ENCODE peak calls at places on chromosomes 2 and 18, in four cellular contexts. Z is WTC11, T is DND-41, B is RKO. V is an unnamed sample.

GRCh38 chr18:59672125-59672769 is 25.0 kb downstream of the CCBE1 start:
- DNase-seq in Z (no peak), T (peak; percentile 17), B (no peak), V (no peak)

GRCh38 chr18:23191952-23192662 is 56.8 kb downstream of the CABLES1 start:
- DNase-seq in Z (no peak), T (peak; percentile 71), B (no peak), V (peak; percentile 92)

GRCh38 chr2:100998235-100998573 is 3.9 kb upstream of the RPL31 start:
- DNase-seq in Z (no peak), T (no peak), B (no peak), V (no peak)

GRCh38 chr18:69770206-69770605 is 177.5 kb downstream of the CD226 start:
- DNase-seq in Z (no peak), T (no peak), B (no peak), V (no peak)

GRCh38 chr18:8176554-8176953 is 432.7 kb upstream of the RAB12 start:
- DNase-seq in Z (no peak), T (no peak), B (no peak), V (no peak)

GRCh38 chr2:100053499-100053898 is 88.9 kb downstream of the AFF3 start:
- DNase-seq in Z (no peak), T (no peak), B (no peak), V (no peak)

GRCh38 chr2:38720613-38721241 is 30.4 kb downstream of the SRSF7 start:
- DNase-seq in Z (no peak), T (no peak), B (no peak), V (no peak)

GRCh38 chr2:69227717-69228116 is 159.3 kb downstream of the GFPT1 start:
- DNase-seq in Z (no peak), T (no peak), B (no peak), V (no peak)

GRCh38 chr18:13696961-13697360 is 29.4 kb downstream of the FAM210A start:
- DNase-seq in Z (no peak), T (no peak), B (no peak), V (peak; percentile 10)

GRCh38 chr2:3264010-3264744 is 113.4 kb downstream of the EIPR1 start:
- DNase-seq in Z (no peak), T (no peak), B (no peak), V (no peak)

GRCh38 chr2:238423561-238424312 is 3.0 kb upstream of the ASB1 start:
- DNase-seq in Z (no peak), T (no peak), B (peak; percentile 52), V (no peak)

GRCh38 chr2:112920923-112921532 is 10.1 kb downstream of the IL37 start:
- DNase-seq in Z (no peak), T (no peak), B (peak; percentile 22), V (no peak)

GRCh38 chr2:51013060-51013746 is 18.7 kb downstream of the NRXN1 start:
- DNase-seq in Z (peak; percentile 34), T (no peak), B (no peak), V (peak; percentile 55)

GRCh38 chr2:122635649-122636496 is 880.4 kb downstream of the TSN start:
- DNase-seq in Z (no peak), T (no peak), B (peak; percentile 25), V (peak; percentile 3)

GRCh38 chr2:96321230-96322103 is 3.6 kb upstream of the ITPRIPL1 start:
- DNase-seq in Z (peak; percentile 82), T (peak; percentile 88), B (no peak), V (peak; percentile 47)

GRCh38 chr2:176085861-176086771 is 2.4 kb upstream of the EVX2 start:
- DNase-seq in Z (peak; percentile 69), T (peak; percentile 50), B (no peak), V (peak; percentile 34)

GRCh38 chr2:40955635-40956034 is 503.7 kb upstream of the SLC8A1 start:
- DNase-seq in Z (no peak), T (no peak), B (peak; percentile 6), V (peak; percentile 8)

GRCh38 chr2:238388794-238389193 is 37.9 kb upstream of the ASB1 start:
- DNase-seq in Z (no peak), T (no peak), B (no peak), V (no peak)

GRCh38 chr2:54629914-54630609 is 93.4 kb upstream of the EML6 start:
- DNase-seq in Z (no peak), T (no peak), B (peak; percentile 21), V (peak; percentile 46)

GRCh38 chr2:142875010-142875409 is 2.5 kb upstream of the KYNU start:
- DNase-seq in Z (no peak), T (no peak), B (no peak), V (no peak)

GRCh38 chr2:25375989-25376545 is 34.3 kb upstream of the DNMT3A start:
- DNase-seq in Z (no peak), T (no peak), B (no peak), V (no peak)

V was measured in cardiac muscle cell.